ENCODE peak calls at places on chromosomes 16 and 17, in seven cellular contexts. One of them, this sample, is unnamed.

GRCh38 chr16:20899503-20900298 is 457 bp downstream of the DCUN1D3 start:
- DNase-seq in BJ: no peak
- DNase-seq in cardiac fibroblast: peak; percentile 22
- DNase-seq in choroid plexus epithelial cell: no peak
- DNase-seq in uterus: no peak
- DNase-seq in WERI-Rb-1: peak; percentile 75
- DNase-seq in psoas muscle: peak; percentile 62
- DNase-seq in this sample: no peak

GRCh38 chr16:21628772-21629171 is 23.6 kb downstream of the IGSF6 start:
- DNase-seq in choroid plexus epithelial cell: peak; percentile 28
- DNase-seq in psoas muscle: no peak
- DNase-seq in WERI-Rb-1: no peak
- DNase-seq in uterus: no peak
- DNase-seq in cardiac fibroblast: peak; percentile 76
- DNase-seq in BJ: peak; percentile 30
- DNase-seq in this sample: no peak

GRCh38 chr17:77072670-77073069 is 68.1 kb upstream of the SEC14L1 start:
- DNase-seq in cardiac fibroblast: no peak
- DNase-seq in WERI-Rb-1: no peak
- DNase-seq in uterus: no peak
- DNase-seq in psoas muscle: no peak
- DNase-seq in choroid plexus epithelial cell: no peak
- DNase-seq in BJ: no peak
- DNase-seq in this sample: no peak

GRCh38 chr17:79829004-79829403 is 10.2 kb downstream of the CBX4 start:
- DNase-seq in psoas muscle: no peak
- DNase-seq in cardiac fibroblast: no peak
- DNase-seq in BJ: no peak
- DNase-seq in WERI-Rb-1: no peak
- DNase-seq in uterus: no peak
- DNase-seq in choroid plexus epithelial cell: no peak
- DNase-seq in this sample: no peak

GRCh38 chr17:14299261-14300093 is 1.4 kb upstream of the HS3ST3B1 start:
- DNase-seq in BJ: no peak
- DNase-seq in WERI-Rb-1: no peak
- DNase-seq in choroid plexus epithelial cell: peak; percentile 72
- DNase-seq in uterus: no peak
- DNase-seq in cardiac fibroblast: peak; percentile 58
- DNase-seq in psoas muscle: no peak
- DNase-seq in this sample: no peak

GRCh38 chr17:6755731-6756184 is at the start of gene XAF1:
- DNase-seq in cardiac fibroblast: peak; percentile 77
- DNase-seq in choroid plexus epithelial cell: peak; percentile 87
- DNase-seq in uterus: peak; percentile 36
- DNase-seq in WERI-Rb-1: no peak
- DNase-seq in BJ: peak; percentile 14
- DNase-seq in psoas muscle: peak; percentile 52
- DNase-seq in this sample: peak; percentile 34

GRCh38 chr17:76378548-76379274 is 5.7 kb upstream of the SPHK1 start:
- DNase-seq in uterus: no peak
- DNase-seq in WERI-Rb-1: no peak
- DNase-seq in psoas muscle: no peak
- DNase-seq in BJ: no peak
- DNase-seq in cardiac fibroblast: no peak
- DNase-seq in choroid plexus epithelial cell: no peak
- DNase-seq in this sample: no peak

GRCh38 chr17:80722656-80723055 is 178.0 kb downstream of the RPTOR start:
- DNase-seq in WERI-Rb-1: no peak
- DNase-seq in BJ: no peak
- DNase-seq in uterus: no peak
- DNase-seq in cardiac fibroblast: no peak
- DNase-seq in choroid plexus epithelial cell: no peak
- DNase-seq in psoas muscle: no peak
- DNase-seq in this sample: no peak

GRCh38 chr17:28643979-28644781 is 778 bp downstream of the BLTP2 start:
- DNase-seq in choroid plexus epithelial cell: peak; percentile 72
- DNase-seq in WERI-Rb-1: peak; percentile 49
- DNase-seq in BJ: no peak
- DNase-seq in cardiac fibroblast: peak; percentile 61
- DNase-seq in psoas muscle: peak; percentile 66
- DNase-seq in uterus: no peak
- DNase-seq in this sample: no peak

GRCh38 chr17:3865166-3865565 is 19.1 kb upstream of the NCBP3 start:
- DNase-seq in WERI-Rb-1: no peak
- DNase-seq in BJ: no peak
- DNase-seq in psoas muscle: no peak
- DNase-seq in cardiac fibroblast: peak; percentile 64
- DNase-seq in choroid plexus epithelial cell: peak; percentile 60
- DNase-seq in uterus: no peak
- DNase-seq in this sample: no peak

GRCh38 chr17:27862848-27863247 is 30.3 kb downstream of the LYRM9 start:
- DNase-seq in WERI-Rb-1: no peak
- DNase-seq in uterus: no peak
- DNase-seq in psoas muscle: no peak
- DNase-seq in BJ: no peak
- DNase-seq in choroid plexus epithelial cell: no peak
- DNase-seq in cardiac fibroblast: no peak
- DNase-seq in this sample: no peak

GRCh38 chr17:58232707-58233156 is 5.7 kb upstream of the LPO start:
- DNase-seq in uterus: no peak
- DNase-seq in BJ: no peak
- DNase-seq in psoas muscle: no peak
- DNase-seq in choroid plexus epithelial cell: peak; percentile 85
- DNase-seq in WERI-Rb-1: peak; percentile 79
- DNase-seq in cardiac fibroblast: peak; percentile 89
- DNase-seq in this sample: peak; percentile 74

GRCh38 chr17:6623941-6624340 is 16.6 kb downstream of the KIAA0753 start:
- DNase-seq in uterus: no peak
- DNase-seq in choroid plexus epithelial cell: peak; percentile 29
- DNase-seq in BJ: no peak
- DNase-seq in cardiac fibroblast: peak; percentile 46
- DNase-seq in WERI-Rb-1: no peak
- DNase-seq in psoas muscle: no peak
- DNase-seq in this sample: no peak

GRCh38 chr16:49539758-49540157 is 166.2 kb downstream of the C16orf78 start:
- DNase-seq in uterus: no peak
- DNase-seq in BJ: no peak
- DNase-seq in cardiac fibroblast: no peak
- DNase-seq in WERI-Rb-1: no peak
- DNase-seq in psoas muscle: no peak
- DNase-seq in choroid plexus epithelial cell: no peak
- DNase-seq in this sample: no peak

GRCh38 chr17:6100891-6101290 is 30.7 kb downstream of the WSCD1 start:
- DNase-seq in choroid plexus epithelial cell: no peak
- DNase-seq in psoas muscle: no peak
- DNase-seq in uterus: no peak
- DNase-seq in BJ: no peak
- DNase-seq in WERI-Rb-1: no peak
- DNase-seq in cardiac fibroblast: no peak
- DNase-seq in this sample: no peak

GRCh38 chr17:47897561-47897960 is 1.5 kb downstream of the SP2 start:
- DNase-seq in cardiac fibroblast: no peak
- DNase-seq in BJ: no peak
- DNase-seq in psoas muscle: no peak
- DNase-seq in uterus: no peak
- DNase-seq in WERI-Rb-1: no peak
- DNase-seq in choroid plexus epithelial cell: no peak
- DNase-seq in this sample: no peak

GRCh38 chr17:42814633-42815399 is 9.3 kb downstream of the BECN1 start:
- DNase-seq in cardiac fibroblast: peak; percentile 98
- DNase-seq in psoas muscle: no peak
- DNase-seq in WERI-Rb-1: no peak
- DNase-seq in uterus: no peak
- DNase-seq in BJ: peak; percentile 26
- DNase-seq in choroid plexus epithelial cell: peak; percentile 44
- DNase-seq in this sample: peak; percentile 46

DNA sequence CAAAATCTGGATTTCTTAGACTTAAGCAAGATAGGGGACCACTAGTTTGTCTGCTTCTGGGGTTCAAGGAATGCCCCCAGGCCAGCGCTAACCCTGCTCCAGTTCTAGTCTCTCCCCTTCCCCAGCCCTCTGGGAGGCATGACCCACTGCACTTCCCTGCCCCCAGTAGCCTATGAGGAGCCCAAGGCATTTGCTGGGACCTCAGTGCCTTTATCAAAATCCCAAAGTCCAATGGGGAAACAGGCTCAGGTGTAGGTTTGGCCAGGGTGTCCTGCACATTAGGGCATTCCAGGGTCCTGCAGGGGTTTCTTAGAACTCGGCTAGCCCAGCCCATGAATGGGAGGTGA is 1.2 kb downstream of the IL4R start:
- DNase-seq in WERI-Rb-1: no peak
- DNase-seq in choroid plexus epithelial cell: no peak
- DNase-seq in uterus: no peak
- DNase-seq in BJ: no peak
- DNase-seq in psoas muscle: no peak
- DNase-seq in cardiac fibroblast: no peak
- DNase-seq in this sample: no peak
- H3K4me3 ChIP-seq in WERI-Rb-1: no peak overlapping the region
- H3K4me3 ChIP-seq in choroid plexus epithelial cell: peak overlapping the region; percentile 72
- H3K4me3 ChIP-seq in uterus: peak overlapping the region; percentile 65
- H3K4me3 ChIP-seq in BJ: peak overlapping the region; percentile 7
- H3K4me3 ChIP-seq in psoas muscle: peak overlapping the region; percentile 77
- H3K4me3 ChIP-seq in cardiac fibroblast: peak overlapping the region; percentile 87
- H3K4me3 ChIP-seq in this sample: no peak overlapping the region

GRCh38 chr17:41523787-41524186 is 4.3 kb downstream of the KRT19 start:
- DNase-seq in cardiac fibroblast: no peak
- DNase-seq in uterus: no peak
- DNase-seq in psoas muscle: no peak
- DNase-seq in choroid plexus epithelial cell: no peak
- DNase-seq in BJ: no peak
- DNase-seq in WERI-Rb-1: no peak
- DNase-seq in this sample: no peak

GRCh38 chr17:41521574-41522261 is 3.0 kb upstream of the KRT15 start:
- DNase-seq in WERI-Rb-1: no peak
- DNase-seq in choroid plexus epithelial cell: peak; percentile 86
- DNase-seq in psoas muscle: no peak
- DNase-seq in uterus: no peak
- DNase-seq in cardiac fibroblast: peak; percentile 90
- DNase-seq in BJ: no peak
- DNase-seq in this sample: peak; percentile 44

GRCh38 chr17:41522301-41523224 is 3.9 kb upstream of the KRT15 start:
- DNase-seq in psoas muscle: no peak
- DNase-seq in choroid plexus epithelial cell: no peak
- DNase-seq in cardiac fibroblast: no peak
- DNase-seq in WERI-Rb-1: no peak
- DNase-seq in uterus: no peak
- DNase-seq in BJ: no peak
- DNase-seq in this sample: no peak

GRCh38 chr17:41523225-41523593 is 4.5 kb upstream of the KRT15 start:
- DNase-seq in choroid plexus epithelial cell: no peak
- DNase-seq in psoas muscle: no peak
- DNase-seq in WERI-Rb-1: no peak
- DNase-seq in BJ: no peak
- DNase-seq in cardiac fibroblast: no peak
- DNase-seq in uterus: no peak
- DNase-seq in this sample: no peak

GRCh38 chr17:41524261-41524660 is 3.8 kb downstream of the KRT19 start:
- DNase-seq in choroid plexus epithelial cell: no peak
- DNase-seq in WERI-Rb-1: no peak
- DNase-seq in cardiac fibroblast: no peak
- DNase-seq in psoas muscle: no peak
- DNase-seq in BJ: no peak
- DNase-seq in uterus: no peak
- DNase-seq in this sample: no peak
- H3K4me3 ChIP-seq in choroid plexus epithelial cell: no peak overlapping the region
- H3K4me3 ChIP-seq in WERI-Rb-1: no peak overlapping the region
- H3K4me3 ChIP-seq in cardiac fibroblast: no peak overlapping the region
- H3K4me3 ChIP-seq in psoas muscle: no peak overlapping the region
- H3K4me3 ChIP-seq in BJ: no peak overlapping the region
- H3K4me3 ChIP-seq in uterus: no peak overlapping the region
- H3K4me3 ChIP-seq in this sample: no peak overlapping the region

GRCh38 chr16:4960579-4960978 is 2.4 kb downstream of the SEC14L5 start:
- DNase-seq in WERI-Rb-1: no peak
- DNase-seq in cardiac fibroblast: no peak
- DNase-seq in choroid plexus epithelial cell: no peak
- DNase-seq in psoas muscle: peak; percentile 0
- DNase-seq in uterus: no peak
- DNase-seq in BJ: no peak
- DNase-seq in this sample: no peak

GRCh38 chr16:4954714-4955113 is 3.4 kb upstream of the SEC14L5 start:
- DNase-seq in BJ: no peak
- DNase-seq in uterus: no peak
- DNase-seq in choroid plexus epithelial cell: no peak
- DNase-seq in WERI-Rb-1: no peak
- DNase-seq in cardiac fibroblast: no peak
- DNase-seq in psoas muscle: no peak
- DNase-seq in this sample: no peak

GRCh38 chr16:4957420-4957719 is 760 bp upstream of the SEC14L5 start:
- DNase-seq in BJ: no peak
- DNase-seq in uterus: no peak
- DNase-seq in WERI-Rb-1: no peak
- DNase-seq in cardiac fibroblast: no peak
- DNase-seq in choroid plexus epithelial cell: no peak
- DNase-seq in psoas muscle: no peak
- DNase-seq in this sample: no peak

GRCh38 chr16:4957720-4958509 is at the start of gene SEC14L5:
- DNase-seq in BJ: peak; percentile 67
- DNase-seq in choroid plexus epithelial cell: peak; percentile 99
- DNase-seq in WERI-Rb-1: peak; percentile 99
- DNase-seq in psoas muscle: peak; percentile 98
- DNase-seq in uterus: peak; percentile 98
- DNase-seq in cardiac fibroblast: peak; percentile 98
- DNase-seq in this sample: peak; percentile 83

GRCh38 chr16:4958510-4959111 is 481 bp downstream of the SEC14L5 start:
- DNase-seq in BJ: no peak
- DNase-seq in psoas muscle: peak; percentile 59
- DNase-seq in cardiac fibroblast: no peak
- DNase-seq in WERI-Rb-1: no peak
- DNase-seq in choroid plexus epithelial cell: no peak
- DNase-seq in uterus: no peak
- DNase-seq in this sample: no peak
- H3K4me3 ChIP-seq in BJ: peak overlapping the region; percentile 38
- H3K4me3 ChIP-seq in psoas muscle: peak overlapping the region; percentile 73
- H3K4me3 ChIP-seq in cardiac fibroblast: peak overlapping the region; percentile 45
- H3K4me3 ChIP-seq in WERI-Rb-1: peak overlapping the region; percentile 60
- H3K4me3 ChIP-seq in choroid plexus epithelial cell: peak overlapping the region; percentile 33
- H3K4me3 ChIP-seq in uterus: peak overlapping the region; percentile 34
- H3K4me3 ChIP-seq in this sample: peak overlapping the region; percentile 36

GRCh38 chr17:44217738-44218343 is 1.6 kb downstream of the UBTF start:
- DNase-seq in choroid plexus epithelial cell: no peak
- DNase-seq in WERI-Rb-1: no peak
- DNase-seq in psoas muscle: no peak
- DNase-seq in uterus: no peak
- DNase-seq in cardiac fibroblast: no peak
- DNase-seq in BJ: no peak
- DNase-seq in this sample: no peak

GRCh38 chr17:44216173-44216572 is 3.3 kb downstream of the UBTF start:
- DNase-seq in psoas muscle: no peak
- DNase-seq in BJ: no peak
- DNase-seq in WERI-Rb-1: no peak
- DNase-seq in choroid plexus epithelial cell: no peak
- DNase-seq in cardiac fibroblast: no peak
- DNase-seq in uterus: no peak
- DNase-seq in this sample: no peak

GRCh38 chr17:44218344-44219125 is 940 bp downstream of the UBTF start:
- DNase-seq in choroid plexus epithelial cell: peak; percentile 91
- DNase-seq in psoas muscle: peak; percentile 95
- DNase-seq in WERI-Rb-1: peak; percentile 93
- DNase-seq in BJ: no peak
- DNase-seq in uterus: peak; percentile 85
- DNase-seq in cardiac fibroblast: peak; percentile 90
- DNase-seq in this sample: no peak

GRCh38 chr17:44214896-44215295 is 4.6 kb downstream of the UBTF start:
- DNase-seq in choroid plexus epithelial cell: no peak
- DNase-seq in WERI-Rb-1: no peak
- DNase-seq in uterus: no peak
- DNase-seq in psoas muscle: peak; percentile 19
- DNase-seq in BJ: no peak
- DNase-seq in cardiac fibroblast: no peak
- DNase-seq in this sample: no peak

GRCh38 chr17:44216674-44217073 is 2.8 kb downstream of the UBTF start:
- DNase-seq in cardiac fibroblast: no peak
- DNase-seq in BJ: no peak
- DNase-seq in psoas muscle: peak; percentile 12
- DNase-seq in choroid plexus epithelial cell: no peak
- DNase-seq in uterus: no peak
- DNase-seq in WERI-Rb-1: no peak
- DNase-seq in this sample: no peak
- H3K4me3 ChIP-seq in cardiac fibroblast: no peak overlapping the region
- H3K4me3 ChIP-seq in BJ: no peak overlapping the region
- H3K4me3 ChIP-seq in psoas muscle: no peak overlapping the region
- H3K4me3 ChIP-seq in choroid plexus epithelial cell: no peak overlapping the region
- H3K4me3 ChIP-seq in uterus: no peak overlapping the region
- H3K4me3 ChIP-seq in WERI-Rb-1: no peak overlapping the region
- H3K4me3 ChIP-seq in this sample: no peak overlapping the region

This sample was measured in AG09309.